ENCODE peak calls at places on chromosome 7, in seven cellular contexts. K is GM23248, D is hepatocyte, F is PC-3, I is HCT116, J is GM23338, Q is MM.1S. H is an unnamed sample.
A peak's percentile ranks its signal among the peaks of the same experiment; 100 is the strongest.

GRCh38 chr7:130151591-130152269 is 53.5 kb downstream of the TMEM209 start:
- DNase-seq in D (no peak), F (no peak), I (no peak), K (peak; percentile 35), Q (no peak), J (no peak), H (no peak)

GRCh38 chr7:150666412-150666811 is 19.1 kb upstream of the GIMAP2 start:
- DNase-seq in D (no peak), Q (no peak), K (no peak), I (no peak), J (no peak), F (no peak), H (no peak)

GRCh38 chr7:18357691-18358090 is 137.9 kb upstream of the HDAC9 start:
- DNase-seq in I (no peak), F (peak; percentile 53), J (peak; percentile 55), K (peak; percentile 36), Q (peak; percentile 36), D (no peak), H (peak; percentile 46)

GRCh38 chr7:85172530-85172941 is 14.3 kb downstream of the SEMA3D start:
- DNase-seq in J (no peak), Q (no peak), I (no peak), K (peak; percentile 90), D (no peak), F (no peak), H (no peak)

GRCh38 chr7:83301416-83301815 is 138.7 kb upstream of the PCLO start:
- DNase-seq in F (peak; percentile 27), K (peak; percentile 45), J (no peak), D (no peak), I (no peak), Q (no peak), H (no peak)

GRCh38 chr7:8254667-8255066 is 7.3 kb downstream of the ICA1 start:
- DNase-seq in Q (no peak), J (no peak), I (no peak), K (no peak), F (peak; percentile 13), D (no peak), H (no peak)

GRCh38 chr7:113015038-113015645 is 71.5 kb downstream of the GPR85 start:
- DNase-seq in D (peak; percentile 46), K (peak; percentile 66), I (peak; percentile 27), J (peak; percentile 24), F (peak; percentile 50), Q (peak; percentile 44), H (peak; percentile 6)

GRCh38 chr7:74025146-74025545 is 2.8 kb upstream of the ELN start:
- DNase-seq in Q (no peak), J (no peak), I (no peak), K (no peak), F (no peak), D (no peak), H (no peak)

GRCh38 chr7:140079121-140079536 is 16.4 kb upstream of the PARP12 start:
- DNase-seq in Q (no peak), J (peak; percentile 82), I (no peak), F (peak; percentile 64), K (peak; percentile 79), D (peak; percentile 25), H (peak; percentile 7)

GRCh38 chr7:131633342-131633843 is 77.0 kb upstream of the PODXL start:
- DNase-seq in K (peak; percentile 85), D (no peak), J (no peak), F (peak; percentile 86), Q (no peak), I (no peak), H (no peak)

GRCh38 chr7:36309716-36310115 is 79.9 kb upstream of the ANLN start:
- DNase-seq in F (no peak), K (no peak), Q (no peak), I (no peak), J (no peak), D (no peak), H (no peak)
- H2AFZ ChIP-seq in F (no peak overlapping the region), K (no peak overlapping the region), Q (no peak overlapping the region), I (no peak overlapping the region), J (peak overlapping the region; percentile 28), D (no peak overlapping the region), H (no peak overlapping the region)

GRCh38 chr7:132636581-132636980 is 60.3 kb upstream of the PLXNA4 start:
- DNase-seq in Q (no peak), J (peak; percentile 16), D (no peak), I (no peak), F (no peak), K (no peak), H (no peak)

GRCh38 chr7:132641238-132641637 is 65.0 kb upstream of the PLXNA4 start:
- DNase-seq in K (no peak), J (no peak), D (no peak), I (no peak), F (no peak), Q (no peak), H (no peak)

GRCh38 chr7:132635127-132635526 is 58.9 kb upstream of the PLXNA4 start:
- DNase-seq in K (no peak), I (no peak), F (no peak), J (no peak), Q (no peak), D (no peak), H (no peak)

GRCh38 chr7:132639983-132640382 is 63.7 kb upstream of the PLXNA4 start:
- DNase-seq in Q (no peak), K (no peak), D (peak; percentile 20), I (no peak), J (no peak), F (no peak), H (no peak)

DNA sequence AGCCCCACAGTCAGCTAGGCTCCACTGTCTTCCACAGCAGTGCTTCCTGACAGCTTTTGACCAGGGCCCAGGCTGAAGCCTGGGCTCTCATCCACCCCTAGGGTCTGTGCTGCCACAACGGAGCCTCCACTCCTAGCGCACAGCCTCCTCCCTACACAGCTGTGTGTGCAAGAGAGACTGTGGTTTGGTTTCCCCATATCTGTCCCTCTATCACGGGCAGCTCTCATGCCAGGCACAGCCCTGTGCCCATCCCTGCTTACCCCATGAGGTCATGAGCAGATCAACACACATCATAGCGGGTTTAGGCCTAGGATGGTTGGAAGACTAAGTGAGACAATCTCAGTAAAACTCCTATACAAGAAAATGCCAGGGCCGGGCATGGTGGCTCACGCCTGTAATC is 61.7 kb upstream of the PLXNA4 start:
- DNase-seq in K (no peak), F (no peak), I (no peak), Q (no peak), J (no peak), D (no peak), H (no peak)
- H4K20me1 ChIP-seq in K (no peaks in the 10 kb centered on the region), F (no peaks in the 10 kb centered on the region), I (no peaks in the 10 kb centered on the region), Q (no peaks in the 10 kb centered on the region), J (no peaks in the 10 kb centered on the region), D (no peaks in the 10 kb centered on the region), H (no peaks in the 10 kb centered on the region)

DNA sequence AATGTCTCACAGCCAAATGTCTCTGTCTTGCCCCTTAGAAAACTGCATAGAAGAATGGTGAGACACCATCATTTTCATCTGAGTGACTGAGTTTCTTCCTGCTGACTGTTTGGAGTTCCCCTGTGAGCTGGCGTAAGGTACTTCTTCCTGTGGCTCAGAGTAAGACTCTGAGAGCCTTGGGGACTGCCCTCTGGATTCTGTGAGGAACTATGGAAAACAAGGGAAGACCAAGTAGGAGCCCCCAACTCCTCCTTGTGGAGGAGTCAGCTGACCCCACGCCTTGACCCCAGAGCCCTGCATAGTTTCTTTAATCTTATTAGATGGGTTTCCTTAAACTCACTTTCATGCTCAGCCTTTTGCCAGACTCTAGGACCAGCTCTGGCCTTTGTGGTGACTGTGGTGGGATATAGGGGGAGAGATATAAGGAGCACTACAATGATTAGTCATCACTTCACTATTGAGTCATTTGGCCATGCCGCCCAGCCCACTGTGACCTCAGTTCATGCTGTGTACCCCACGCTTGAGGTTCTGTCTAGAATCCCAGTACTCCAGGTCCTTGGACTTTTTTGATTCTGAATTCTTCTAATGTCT is 51.8 kb upstream of the FAM133B start:
- DNase-seq in F (peak; percentile 26), D (no peak), J (no peak), K (peak; percentile 72), Q (no peak), I (no peak), H (no peak)
- H3K9me2 ChIP-seq in F (no peaks in the 10 kb centered on the region), D (no peaks in the 10 kb centered on the region), J (no peaks in the 10 kb centered on the region), K (no peaks in the 10 kb centered on the region), Q (no peaks in the 10 kb centered on the region), I (no peaks in the 10 kb centered on the region), H (no peaks in the 10 kb centered on the region)

DNA sequence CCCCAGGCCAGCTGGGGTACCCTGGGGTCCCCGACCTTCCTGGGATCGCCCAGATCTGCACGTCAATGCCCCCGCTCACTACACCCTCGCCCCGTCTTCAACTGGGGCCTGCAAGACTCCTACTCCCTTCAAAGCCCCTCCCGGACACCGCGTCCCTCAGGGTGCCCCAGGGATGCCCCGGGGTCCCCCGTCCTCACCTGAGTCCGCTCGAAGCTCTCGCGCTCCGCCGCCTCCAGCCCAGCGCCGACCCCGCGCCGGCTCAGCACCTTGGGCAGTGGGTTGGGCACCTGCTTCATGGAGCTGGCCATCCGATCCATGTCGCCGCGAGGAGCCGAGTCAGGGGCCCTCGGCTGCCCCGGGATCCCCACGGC is at the start of gene HIP1:
- DNase-seq in D (no peak), J (no peak), Q (no peak), K (no peak), I (no peak), F (no peak), H (no peak)
- H2AFZ ChIP-seq in D (peak within 1 kb of the TSS; percentile 92), J (peak within 1 kb of the TSS; percentile 96), Q (peak within 1 kb of the TSS; percentile 100), K (peak within 1 kb of the TSS; percentile 91), I (peak within 1 kb of the TSS; percentile 86), F (peak within 1 kb of the TSS; percentile 99), H (peak within 1 kb of the TSS; percentile 56)

GRCh38 chr7:23449941-23450340 is 20.4 kb downstream of the IGF2BP3 start:
- DNase-seq in D (no peak), Q (no peak), I (no peak), F (no peak), K (no peak), J (no peak), H (no peak)
- H4K20me1 ChIP-seq in D (peaks cover 67% of the 10 kb centered on the region), Q (no peaks in the 10 kb centered on the region), I (peaks cover 25% of the 10 kb centered on the region), F (no peaks in the 10 kb centered on the region), K (no peaks in the 10 kb centered on the region), J (peaks cover 94% of the 10 kb centered on the region), H (peaks cover 12% of the 10 kb centered on the region)

DNA sequence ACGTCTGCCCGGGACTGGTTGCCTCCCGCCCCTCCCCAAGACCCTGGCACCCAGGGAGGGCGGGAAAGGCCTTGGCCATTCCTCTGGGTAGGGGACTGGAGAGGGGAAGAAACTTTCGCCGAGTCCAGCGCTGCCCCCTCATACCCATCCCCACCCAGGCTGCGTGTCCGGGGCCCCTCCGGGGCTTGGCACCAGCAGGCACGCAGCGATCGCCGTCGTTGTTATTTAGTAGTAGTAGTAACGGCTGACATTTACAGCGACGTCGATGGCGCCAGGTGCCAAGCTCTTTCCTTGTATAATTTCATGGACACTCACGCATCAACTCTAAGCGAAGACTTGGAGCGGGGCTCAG is 3.3 kb upstream of the PDGFA start:
- DNase-seq in J (no peak), I (no peak), D (no peak), F (no peak), Q (no peak), K (no peak), H (no peak)
- H3K9me2 ChIP-seq in J (peaks cover 2% of the 10 kb centered on the region), I (no peaks in the 10 kb centered on the region), D (no peaks in the 10 kb centered on the region), F (no peaks in the 10 kb centered on the region), Q (no peaks in the 10 kb centered on the region), K (no peaks in the 10 kb centered on the region), H (no peaks in the 10 kb centered on the region)

GRCh38 chr7:102445674-102446071 is 12.3 kb downstream of the ORAI2 start:
- DNase-seq in I (no peak), F (no peak), D (no peak), Q (no peak), K (no peak), J (no peak), H (no peak)
- H2AFZ ChIP-seq in I (no peak overlapping the region), F (no peak overlapping the region), D (no peak overlapping the region), Q (no peak overlapping the region), K (no peak overlapping the region), J (no peak overlapping the region), H (no peak overlapping the region)